ENCODE peak calls at places on chromosomes 4 and X, in four cellular contexts. E, S, W and M are unnamed samples.

GRCh38 chrX:154490021-154490413 is 412 bp downstream of the SLC10A3 start:
- DNase-seq in E (peak), S (no peak), W (no peak), M (peak)

GRCh38 chr4:168832746-168833575 is 177.1 kb downstream of the CBR4 start:
- DNase-seq in E (no peak), S (no peak), W (peak), M (no peak)

GRCh38 chr4:123397276-123398150 is 918 bp downstream of the SPRY1 start:
- DNase-seq in E (peak), S (no peak), W (peak), M (peak)

GRCh38 chr4:109990307-109991257 is 77.9 kb downstream of the EGF start:
- DNase-seq in E (no peak), S (no peak), W (no peak), M (no peak)

GRCh38 chrX:20320461-20321159 is 53.9 kb upstream of the RPS6KA3 start:
- DNase-seq in E (no peak), S (no peak), W (no peak), M (no peak)

GRCh38 chr4:61805979-61806378 is 605.9 kb downstream of the ADGRL3 start:
- DNase-seq in E (peak), S (no peak), W (no peak), M (no peak)

GRCh38 chr4:100936676-100937390 is 410.5 kb downstream of the PPP3CA start:
- DNase-seq in E (no peak), S (no peak), W (no peak), M (no peak)

GRCh38 chr4:385934-386707 is 48.5 kb downstream of the ZNF141 start:
- DNase-seq in E (no peak), S (no peak), W (no peak), M (no peak)

GRCh38 chr4:70838400-70838971 is 1.2 kb downstream of the GRSF1 start:
- DNase-seq in E (no peak), S (no peak), W (peak), M (peak)

GRCh38 chrX:137568741-137569469 is 3.0 kb downstream of the ZIC3 start:
- DNase-seq in E (no peak), S (no peak), W (no peak), M (no peak)

GRCh38 chrX:111244238-111244750 is 26.0 kb downstream of the CAPN6 start:
- DNase-seq in E (peak), S (no peak), W (no peak), M (peak)

GRCh38 chr4:84151574-84151973 is 347.5 kb downstream of the NKX6-1 start:
- DNase-seq in E (no peak), S (no peak), W (no peak), M (peak)

GRCh38 chr4:76607266-76607799 is 172.3 kb downstream of the SHROOM3 start:
- DNase-seq in E (no peak), S (no peak), W (no peak), M (no peak)

GRCh38 chr4:79678472-79679202 is 270.6 kb upstream of the GK2 start:
- DNase-seq in E (no peak), S (no peak), W (no peak), M (no peak)

GRCh38 chrX:683572-683971 is 53.0 kb downstream of the SHOX start:
- DNase-seq in E (no peak), S (no peak), W (no peak), M (no peak)

GRCh38 chrX:71181558-71181909 is 36.9 kb downstream of the NLGN3 start:
- DNase-seq in E (no peak), S (peak), W (no peak), M (no peak)

GRCh38 chrX:54446084-54446483 is 5.9 kb downstream of the TSR2 start:
- DNase-seq in E (no peak), S (no peak), W (no peak), M (no peak)

GRCh38 chr4:35151816-35152572 is 1092.3 kb downstream of the ARAP2 start:
- DNase-seq in E (no peak), S (no peak), W (peak), M (no peak)

GRCh38 chr4:76293705-76294274 is 12.7 kb upstream of the STBD1 start:
- DNase-seq in E (no peak), S (no peak), W (no peak), M (no peak)

GRCh38 chr4:121980643-121981042 is 28.8 kb upstream of the TRPC3 start:
- DNase-seq in E (no peak), S (no peak), W (no peak), M (no peak)

GRCh38 chr4:105674011-105674410 is 34.5 kb downstream of the INTS12 start:
- DNase-seq in E (no peak), S (no peak), W (no peak), M (no peak)

GRCh38 chr4:172716291-172716690 is 452.3 kb upstream of the GALNT7 start:
- DNase-seq in E (no peak), S (no peak), W (no peak), M (no peak)

GRCh38 chr4:25862411-25863346 is at the start of gene SEL1L3:
- DNase-seq in E (peak), S (peak), W (peak), M (peak)

GRCh38 chr4:152220201-152220666 is 315.7 kb downstream of the FBXW7 start:
- DNase-seq in E (peak), S (no peak), W (no peak), M (no peak)

GRCh38 chr4:10629394-10629793 is 55.2 kb downstream of the CLNK start:
- DNase-seq in E (no peak), S (no peak), W (no peak), M (no peak)

GRCh38 chr4:5545271-5545670 is 163.1 kb downstream of the EVC2 start:
- DNase-seq in E (no peak), S (no peak), W (no peak), M (no peak)

GRCh38 chrX:72712094-72712755 is 1.9 kb downstream of the PHKA1 start:
- DNase-seq in E (no peak), S (no peak), W (no peak), M (no peak)

GRCh38 chr4:141905751-141906150 is 269.4 kb downstream of the IL15 start:
- DNase-seq in E (no peak), S (no peak), W (no peak), M (no peak)

GRCh38 chr4:73839715-73840114 is 3.2 kb downstream of the CXCL6 start:
- DNase-seq in E (no peak), S (no peak), W (no peak), M (peak)

GRCh38 chrX:123230798-123231197 is 46.7 kb downstream of the GRIA3 start:
- DNase-seq in E (no peak), S (no peak), W (no peak), M (no peak)

GRCh38 chr4:165906272-165906671 is 33.2 kb downstream of the TLL1 start:
- DNase-seq in E (no peak), S (no peak), W (no peak), M (no peak)

GRCh38 chr4:123345924-123346300 is 50.7 kb upstream of the SPRY1 start:
- DNase-seq in E (no peak), S (no peak), W (no peak), M (no peak)

GRCh38 chr4:139324620-139325019 is 22.3 kb upstream of the NDUFC1 start:
- DNase-seq in E (no peak), S (no peak), W (no peak), M (no peak)

GRCh38 chrX:77167993-77168392 is 279.2 kb upstream of the FGF16 start:
- DNase-seq in E (no peak), S (no peak), W (no peak), M (no peak)

GRCh38 chr4:88865466-88865865 is 167.8 kb upstream of the NAP1L5 start:
- DNase-seq in E (no peak), S (no peak), W (no peak), M (no peak)

GRCh38 chr4:100240008-100240407 is 49.7 kb upstream of the DDIT4L start:
- DNase-seq in E (no peak), S (no peak), W (no peak), M (no peak)